ENCODE peak calls at places on chromosomes 3 and 15, in eight cellular contexts. One of them, this sample, is unnamed.

GRCh38 chr3:158768881-158769518 is 32.9 kb upstream of the MFSD1 start:
- DNase-seq in HFFc6: peak
- DNase-seq in MCF 10A: peak
- DNase-seq in cardiac fibroblast: peak
- DNase-seq in BE2C: no peak
- DNase-seq in bronchial epithelial cell: peak
- DNase-seq in lower lobe of right lung: no peak
- DNase-seq in GM10248: no peak
- DNase-seq in this sample: no peak

GRCh38 chr3:152385761-152386160 is 117.0 kb downstream of the MBNL1 start:
- DNase-seq in HFFc6: peak
- DNase-seq in MCF 10A: no peak
- DNase-seq in cardiac fibroblast: peak
- DNase-seq in BE2C: no peak
- DNase-seq in bronchial epithelial cell: no peak
- DNase-seq in lower lobe of right lung: no peak
- DNase-seq in GM10248: no peak
- DNase-seq in this sample: no peak

GRCh38 chr3:145094355-145094941 is 1066.5 kb downstream of the PLOD2 start:
- DNase-seq in HFFc6: no peak
- DNase-seq in MCF 10A: peak
- DNase-seq in cardiac fibroblast: peak
- DNase-seq in BE2C: no peak
- DNase-seq in bronchial epithelial cell: peak
- DNase-seq in lower lobe of right lung: no peak
- DNase-seq in GM10248: peak
- DNase-seq in this sample: no peak

GRCh38 chr3:48952510-48953118 is 34.0 kb downstream of the ARIH2 start:
- DNase-seq in HFFc6: no peak
- DNase-seq in MCF 10A: peak
- DNase-seq in cardiac fibroblast: peak
- DNase-seq in BE2C: peak
- DNase-seq in bronchial epithelial cell: peak
- DNase-seq in lower lobe of right lung: peak
- DNase-seq in GM10248: peak
- DNase-seq in this sample: peak

GRCh38 chr3:64203216-64203615 is 22.1 kb downstream of the PRICKLE2 start:
- DNase-seq in HFFc6: peak
- DNase-seq in MCF 10A: no peak
- DNase-seq in cardiac fibroblast: no peak
- DNase-seq in BE2C: no peak
- DNase-seq in bronchial epithelial cell: peak
- DNase-seq in lower lobe of right lung: no peak
- DNase-seq in GM10248: no peak
- DNase-seq in this sample: no peak

GRCh38 chr15:32952901-32953889 is 235.4 kb downstream of the GREM1 start:
- DNase-seq in HFFc6: no peak
- DNase-seq in MCF 10A: no peak
- DNase-seq in cardiac fibroblast: peak
- DNase-seq in BE2C: no peak
- DNase-seq in bronchial epithelial cell: no peak
- DNase-seq in lower lobe of right lung: no peak
- DNase-seq in GM10248: no peak
- DNase-seq in this sample: peak

GRCh38 chr3:171691485-171691884 is 118.8 kb downstream of the PLD1 start:
- DNase-seq in HFFc6: no peak
- DNase-seq in MCF 10A: no peak
- DNase-seq in cardiac fibroblast: no peak
- DNase-seq in BE2C: no peak
- DNase-seq in bronchial epithelial cell: no peak
- DNase-seq in lower lobe of right lung: no peak
- DNase-seq in GM10248: no peak
- DNase-seq in this sample: no peak

GRCh38 chr15:52496175-52496574 is 32.5 kb downstream of the MYO5A start:
- DNase-seq in HFFc6: no peak
- DNase-seq in MCF 10A: no peak
- DNase-seq in cardiac fibroblast: no peak
- DNase-seq in BE2C: no peak
- DNase-seq in bronchial epithelial cell: no peak
- DNase-seq in lower lobe of right lung: no peak
- DNase-seq in GM10248: no peak
- DNase-seq in this sample: no peak

GRCh38 chr3:24773798-24774197 is 279.1 kb upstream of the THRB start:
- DNase-seq in HFFc6: peak
- DNase-seq in MCF 10A: peak
- DNase-seq in cardiac fibroblast: peak
- DNase-seq in BE2C: peak
- DNase-seq in bronchial epithelial cell: peak
- DNase-seq in lower lobe of right lung: no peak
- DNase-seq in GM10248: peak
- DNase-seq in this sample: peak

GRCh38 chr15:70008697-70009285 is 88.9 kb downstream of the TLE3 start:
- DNase-seq in HFFc6: no peak
- DNase-seq in MCF 10A: no peak
- DNase-seq in cardiac fibroblast: no peak
- DNase-seq in BE2C: no peak
- DNase-seq in bronchial epithelial cell: no peak
- DNase-seq in lower lobe of right lung: no peak
- DNase-seq in GM10248: no peak
- DNase-seq in this sample: no peak

GRCh38 chr15:57296473-57297162 is 79.7 kb upstream of the CGNL1 start:
- DNase-seq in HFFc6: no peak
- DNase-seq in MCF 10A: no peak
- DNase-seq in cardiac fibroblast: no peak
- DNase-seq in BE2C: no peak
- DNase-seq in bronchial epithelial cell: no peak
- DNase-seq in lower lobe of right lung: no peak
- DNase-seq in GM10248: no peak
- DNase-seq in this sample: no peak

DNA sequence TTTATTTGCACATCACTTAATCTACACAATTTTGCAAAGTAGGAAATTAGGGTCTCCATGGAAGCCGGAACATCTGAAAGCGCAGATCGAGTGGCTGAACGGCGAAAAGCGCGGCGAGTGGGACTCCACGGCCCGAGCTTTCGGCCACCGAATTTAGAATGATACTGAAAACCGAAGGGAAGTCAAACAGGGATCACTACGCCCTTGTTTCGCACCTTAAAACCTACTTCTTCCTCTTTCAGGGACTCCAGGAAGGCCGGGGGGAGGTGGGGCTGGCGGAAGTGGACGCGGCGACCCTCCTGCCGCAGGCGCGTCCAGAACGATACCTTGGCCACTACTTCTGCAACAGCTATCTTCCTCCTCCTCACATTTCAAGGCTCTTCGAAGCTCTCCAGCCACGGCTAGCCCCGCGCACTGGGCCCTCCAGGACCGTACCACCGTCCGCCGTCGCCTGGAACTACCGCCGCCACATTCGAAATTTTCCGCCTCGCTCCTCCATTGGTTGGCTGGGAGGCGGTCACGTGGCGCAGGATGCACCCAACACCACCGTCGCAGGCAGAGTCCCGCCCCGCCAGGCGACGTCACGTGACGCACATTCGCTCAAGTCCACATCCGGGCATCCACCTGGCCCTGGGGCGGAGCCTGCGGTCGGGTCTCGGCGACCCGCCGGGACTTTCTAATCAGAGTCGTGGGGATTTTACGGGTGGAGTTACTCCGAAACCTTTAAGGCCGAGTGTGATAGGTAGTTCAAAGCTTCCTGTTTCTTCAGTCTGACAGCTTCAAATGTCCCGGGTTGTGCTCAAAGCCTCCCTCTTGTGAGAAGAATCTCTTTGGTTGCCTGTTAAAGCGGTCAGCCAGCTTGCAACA is at the start of gene SGO1:
- DNase-seq in HFFc6: peak
- DNase-seq in MCF 10A: peak
- DNase-seq in cardiac fibroblast: peak
- DNase-seq in BE2C: peak
- DNase-seq in bronchial epithelial cell: peak
- DNase-seq in lower lobe of right lung: peak
- DNase-seq in GM10248: peak
- DNase-seq in this sample: peak
- TF ChIP-seq CTCF in HFFc6: no peak
- TF ChIP-seq CTCF in MCF 10A: no peak
- TF ChIP-seq CTCF in cardiac fibroblast: no peak
- TF ChIP-seq CTCF in BE2C: no peak
- TF ChIP-seq CTCF in bronchial epithelial cell: no peak
- TF ChIP-seq CTCF in lower lobe of right lung: no peak
- TF ChIP-seq CTCF in GM10248: no peak
- TF ChIP-seq CTCF in this sample: no peak

DNA sequence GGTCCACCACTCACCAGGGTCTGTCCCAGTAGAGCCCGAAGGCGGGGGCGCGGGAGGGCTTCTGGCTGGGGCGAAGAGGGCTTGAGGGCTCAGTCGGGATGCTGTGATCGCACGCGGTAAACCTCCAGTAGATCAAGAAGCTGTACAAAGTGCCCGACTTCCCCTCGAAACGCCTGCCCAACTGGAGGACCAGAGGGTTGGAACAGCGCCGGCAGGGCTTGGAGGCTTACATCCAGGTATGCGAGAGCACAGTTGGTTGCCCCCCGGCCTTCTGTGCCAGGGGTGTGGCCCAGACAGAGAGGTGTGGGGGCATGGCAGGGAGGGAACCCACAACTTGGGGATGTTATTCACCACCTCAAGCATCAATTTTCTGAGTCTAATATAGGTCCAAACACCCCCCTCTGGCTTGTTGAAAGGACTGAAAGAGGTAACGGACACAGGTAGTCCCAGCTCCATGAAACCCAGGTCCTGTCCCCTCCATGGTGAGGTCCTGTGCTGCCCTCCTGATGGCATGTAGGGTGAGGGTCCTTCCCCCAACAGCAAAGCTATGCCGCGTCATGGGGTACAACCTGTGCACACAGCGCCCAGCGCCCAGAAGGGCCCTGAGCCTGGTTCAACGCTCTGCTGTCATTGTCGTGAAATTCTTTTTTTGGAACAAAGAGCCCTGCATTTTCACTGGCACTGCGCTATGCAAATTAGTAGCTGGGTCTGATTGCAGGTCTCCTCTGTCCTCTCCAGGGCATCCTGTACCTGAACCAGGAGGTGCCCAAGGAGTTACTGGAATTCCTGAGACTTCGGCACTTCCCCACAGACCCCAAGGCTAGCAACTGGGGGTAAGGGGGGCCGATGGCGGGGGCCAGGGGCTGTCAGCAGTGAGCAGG is 1.2 kb downstream of the SNX22 start:
- DNase-seq in HFFc6: no peak
- DNase-seq in MCF 10A: no peak
- DNase-seq in cardiac fibroblast: no peak
- DNase-seq in BE2C: peak
- DNase-seq in bronchial epithelial cell: no peak
- DNase-seq in lower lobe of right lung: peak
- DNase-seq in GM10248: peak
- DNase-seq in this sample: no peak
- TF ChIP-seq CTCF in HFFc6: no peak
- TF ChIP-seq CTCF in MCF 10A: no peak
- TF ChIP-seq CTCF in cardiac fibroblast: no peak
- TF ChIP-seq CTCF in BE2C: no peak
- TF ChIP-seq CTCF in bronchial epithelial cell: no peak
- TF ChIP-seq CTCF in lower lobe of right lung: no peak
- TF ChIP-seq CTCF in GM10248: no peak
- TF ChIP-seq CTCF in this sample: no peak

DNA sequence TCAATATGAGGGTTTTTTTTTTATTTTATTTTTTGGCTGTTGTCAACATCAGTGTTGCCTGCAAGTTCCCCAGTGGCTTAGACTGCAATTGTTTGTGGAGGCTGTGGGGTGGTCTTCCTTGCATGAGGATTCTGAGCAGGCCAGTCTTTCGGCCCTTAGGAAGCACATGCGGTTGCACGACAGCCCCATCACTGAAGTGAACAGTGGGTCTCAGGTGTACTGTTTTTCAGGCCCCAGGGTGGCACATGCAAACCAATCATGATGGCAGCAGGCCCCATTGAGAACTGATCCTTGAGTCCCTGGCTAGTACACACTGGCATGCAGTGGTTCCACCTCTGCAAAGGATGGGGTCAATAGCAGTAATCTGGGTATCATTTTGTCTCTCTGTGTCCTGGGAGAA is 768.7 kb downstream of the EPHA3 start:
- DNase-seq in HFFc6: no peak
- DNase-seq in MCF 10A: no peak
- DNase-seq in cardiac fibroblast: no peak
- DNase-seq in BE2C: no peak
- DNase-seq in bronchial epithelial cell: no peak
- DNase-seq in lower lobe of right lung: no peak
- DNase-seq in GM10248: no peak
- DNase-seq in this sample: no peak
- TF ChIP-seq CTCF in HFFc6: no peak
- TF ChIP-seq CTCF in MCF 10A: no peak
- TF ChIP-seq CTCF in cardiac fibroblast: no peak
- TF ChIP-seq CTCF in BE2C: no peak
- TF ChIP-seq CTCF in bronchial epithelial cell: no peak
- TF ChIP-seq CTCF in lower lobe of right lung: no peak
- TF ChIP-seq CTCF in GM10248: no peak
- TF ChIP-seq CTCF in this sample: no peak

GRCh38 chr3:186255703-186256331 is 106.2 kb downstream of the DGKG start:
- DNase-seq in HFFc6: no peak
- DNase-seq in MCF 10A: peak
- DNase-seq in cardiac fibroblast: no peak
- DNase-seq in BE2C: no peak
- DNase-seq in bronchial epithelial cell: peak
- DNase-seq in lower lobe of right lung: peak
- DNase-seq in GM10248: peak
- DNase-seq in this sample: peak
- TF ChIP-seq CTCF in HFFc6: peak
- TF ChIP-seq CTCF in MCF 10A: peak
- TF ChIP-seq CTCF in cardiac fibroblast: no peak
- TF ChIP-seq CTCF in BE2C: peak
- TF ChIP-seq CTCF in bronchial epithelial cell: peak
- TF ChIP-seq CTCF in lower lobe of right lung: peak
- TF ChIP-seq CTCF in GM10248: peak
- TF ChIP-seq CTCF in this sample: peak

DNA sequence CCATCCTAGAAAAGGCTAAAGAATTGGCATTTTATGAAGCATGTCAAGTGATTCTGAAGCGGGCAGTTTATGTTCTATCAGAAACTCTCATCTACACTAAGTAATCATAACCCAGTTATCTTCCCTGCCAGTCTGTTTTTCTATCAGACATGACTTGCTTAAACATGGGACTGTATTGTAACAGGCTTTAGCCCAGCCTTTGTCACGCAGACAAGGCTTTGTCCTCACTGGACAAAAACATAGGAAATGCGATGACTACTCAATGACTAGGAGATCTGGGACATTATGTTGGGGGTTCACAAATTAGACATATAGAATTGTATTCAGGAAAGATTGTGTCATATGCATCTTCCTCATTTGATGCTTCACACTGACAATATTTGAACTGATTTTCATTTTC is 115.5 kb downstream of the GADL1 start:
- DNase-seq in HFFc6: no peak
- DNase-seq in MCF 10A: no peak
- DNase-seq in cardiac fibroblast: peak
- DNase-seq in BE2C: no peak
- DNase-seq in bronchial epithelial cell: peak
- DNase-seq in lower lobe of right lung: no peak
- DNase-seq in GM10248: no peak
- DNase-seq in this sample: no peak
- TF ChIP-seq CTCF in HFFc6: no peak
- TF ChIP-seq CTCF in MCF 10A: no peak
- TF ChIP-seq CTCF in cardiac fibroblast: no peak
- TF ChIP-seq CTCF in BE2C: no peak
- TF ChIP-seq CTCF in bronchial epithelial cell: no peak
- TF ChIP-seq CTCF in lower lobe of right lung: no peak
- TF ChIP-seq CTCF in GM10248: no peak
- TF ChIP-seq CTCF in this sample: no peak